ENCODE peak calls at places on chromosome 10, in ten cellular contexts. One of them, this sample, is unnamed.

GRCh38 chr10:84193846-84194423 is 402 bp upstream of the CDHR1 start:
- DNase-seq in lower lobe of right lung: no peak
- DNase-seq in heart right ventricle: no peak
- DNase-seq in fibroblast of villous mesenchyme: peak; percentile 3
- DNase-seq in GM12865: no peak
- DNase-seq in A549: no peak
- DNase-seq in heart left ventricle: no peak
- DNase-seq in AG04450: no peak
- DNase-seq in transverse colon: peak; percentile 5
- DNase-seq in ovary: no peak
- DNase-seq in this sample: no peak

GRCh38 chr10:116960066-116960465 is 44.9 kb downstream of the SHTN1 start:
- DNase-seq in A549: no peak
- DNase-seq in transverse colon: no peak
- DNase-seq in GM12865: no peak
- DNase-seq in heart left ventricle: no peak
- DNase-seq in heart right ventricle: no peak
- DNase-seq in AG04450: no peak
- DNase-seq in fibroblast of villous mesenchyme: no peak
- DNase-seq in ovary: no peak
- DNase-seq in lower lobe of right lung: no peak
- DNase-seq in this sample: no peak

GRCh38 chr10:131668903-131669302 is 231.9 kb upstream of the PPP2R2D start:
- DNase-seq in GM12865: peak; percentile 65
- DNase-seq in heart left ventricle: no peak
- DNase-seq in heart right ventricle: no peak
- DNase-seq in transverse colon: no peak
- DNase-seq in A549: no peak
- DNase-seq in lower lobe of right lung: no peak
- DNase-seq in ovary: no peak
- DNase-seq in AG04450: no peak
- DNase-seq in fibroblast of villous mesenchyme: no peak
- DNase-seq in this sample: no peak

GRCh38 chr10:72171175-72171630 is 44.6 kb upstream of the ANAPC16 start:
- DNase-seq in transverse colon: peak; percentile 66
- DNase-seq in A549: peak; percentile 97
- DNase-seq in fibroblast of villous mesenchyme: peak; percentile 82
- DNase-seq in lower lobe of right lung: peak; percentile 59
- DNase-seq in ovary: no peak
- DNase-seq in heart right ventricle: no peak
- DNase-seq in GM12865: no peak
- DNase-seq in heart left ventricle: no peak
- DNase-seq in AG04450: no peak
- DNase-seq in this sample: no peak

GRCh38 chr10:60970526-60970925 is 26.5 kb upstream of the RHOBTB1 start:
- DNase-seq in ovary: no peak
- DNase-seq in heart right ventricle: no peak
- DNase-seq in fibroblast of villous mesenchyme: no peak
- DNase-seq in AG04450: no peak
- DNase-seq in lower lobe of right lung: no peak
- DNase-seq in A549: no peak
- DNase-seq in transverse colon: no peak
- DNase-seq in heart left ventricle: no peak
- DNase-seq in GM12865: no peak
- DNase-seq in this sample: no peak

GRCh38 chr10:115774721-115775120 is 498.3 kb downstream of the GFRA1 start:
- DNase-seq in lower lobe of right lung: no peak
- DNase-seq in fibroblast of villous mesenchyme: no peak
- DNase-seq in heart right ventricle: no peak
- DNase-seq in GM12865: no peak
- DNase-seq in AG04450: no peak
- DNase-seq in transverse colon: no peak
- DNase-seq in ovary: no peak
- DNase-seq in heart left ventricle: no peak
- DNase-seq in A549: no peak
- DNase-seq in this sample: no peak

GRCh38 chr10:84665883-84666463 is 337.6 kb downstream of the CCSER2 start:
- DNase-seq in ovary: no peak
- DNase-seq in GM12865: peak; percentile 42
- DNase-seq in AG04450: no peak
- DNase-seq in fibroblast of villous mesenchyme: no peak
- DNase-seq in lower lobe of right lung: peak; percentile 85
- DNase-seq in transverse colon: peak; percentile 11
- DNase-seq in heart right ventricle: no peak
- DNase-seq in A549: peak; percentile 20
- DNase-seq in heart left ventricle: no peak
- DNase-seq in this sample: no peak

GRCh38 chr10:6101181-6101580 is 12.3 kb downstream of the RBM17 start:
- DNase-seq in ovary: no peak
- DNase-seq in GM12865: peak; percentile 76
- DNase-seq in lower lobe of right lung: no peak
- DNase-seq in heart right ventricle: no peak
- DNase-seq in A549: no peak
- DNase-seq in AG04450: no peak
- DNase-seq in transverse colon: peak; percentile 55
- DNase-seq in fibroblast of villous mesenchyme: no peak
- DNase-seq in heart left ventricle: no peak
- DNase-seq in this sample: no peak

GRCh38 chr10:54869022-54869421 is 68.0 kb upstream of the PCDH15 start:
- DNase-seq in A549: no peak
- DNase-seq in heart right ventricle: no peak
- DNase-seq in AG04450: no peak
- DNase-seq in lower lobe of right lung: no peak
- DNase-seq in transverse colon: no peak
- DNase-seq in GM12865: no peak
- DNase-seq in fibroblast of villous mesenchyme: no peak
- DNase-seq in heart left ventricle: no peak
- DNase-seq in ovary: no peak
- DNase-seq in this sample: no peak

GRCh38 chr10:47333532-47333931 is 11.3 kb downstream of the GDF2 start:
- DNase-seq in lower lobe of right lung: no peak
- DNase-seq in A549: no peak
- DNase-seq in heart right ventricle: no peak
- DNase-seq in AG04450: no peak
- DNase-seq in heart left ventricle: no peak
- DNase-seq in fibroblast of villous mesenchyme: no peak
- DNase-seq in transverse colon: no peak
- DNase-seq in ovary: no peak
- DNase-seq in GM12865: no peak
- DNase-seq in this sample: no peak

GRCh38 chr10:72740526-72740925 is 48.6 kb downstream of the MCU start:
- DNase-seq in heart left ventricle: peak; percentile 76
- DNase-seq in transverse colon: peak; percentile 24
- DNase-seq in GM12865: no peak
- DNase-seq in A549: peak; percentile 55
- DNase-seq in fibroblast of villous mesenchyme: peak; percentile 47
- DNase-seq in heart right ventricle: peak; percentile 40
- DNase-seq in ovary: no peak
- DNase-seq in AG04450: no peak
- DNase-seq in lower lobe of right lung: no peak
- DNase-seq in this sample: no peak

GRCh38 chr10:76942556-76943416 is 694.8 kb downstream of the KCNMA1 start:
- DNase-seq in lower lobe of right lung: no peak
- DNase-seq in AG04450: no peak
- DNase-seq in GM12865: no peak
- DNase-seq in heart left ventricle: no peak
- DNase-seq in fibroblast of villous mesenchyme: peak; percentile 2
- DNase-seq in ovary: no peak
- DNase-seq in A549: no peak
- DNase-seq in transverse colon: no peak
- DNase-seq in heart right ventricle: no peak
- DNase-seq in this sample: no peak

GRCh38 chr10:75853085-75853484 is 421.7 kb downstream of the LRMDA start:
- DNase-seq in heart right ventricle: no peak
- DNase-seq in heart left ventricle: no peak
- DNase-seq in GM12865: no peak
- DNase-seq in lower lobe of right lung: no peak
- DNase-seq in transverse colon: no peak
- DNase-seq in fibroblast of villous mesenchyme: peak; percentile 10
- DNase-seq in ovary: no peak
- DNase-seq in A549: peak; percentile 12
- DNase-seq in AG04450: no peak
- DNase-seq in this sample: no peak
- TF ChIP-seq CTCF in heart right ventricle: no peak
- TF ChIP-seq CTCF in heart left ventricle: no peak
- TF ChIP-seq CTCF in GM12865: peak; percentile 18
- TF ChIP-seq CTCF in lower lobe of right lung: no peak
- TF ChIP-seq CTCF in transverse colon: peak; percentile 13
- TF ChIP-seq CTCF in fibroblast of villous mesenchyme: peak; percentile 52
- TF ChIP-seq CTCF in ovary: no peak
- TF ChIP-seq CTCF in A549: peak; percentile 10
- TF ChIP-seq CTCF in AG04450: peak; percentile 41
- TF ChIP-seq CTCF in this sample: no peak

GRCh38 chr10:86635402-86635801 is 18.9 kb upstream of the OPN4 start:
- DNase-seq in A549: peak; percentile 28
- DNase-seq in ovary: no peak
- DNase-seq in AG04450: peak; percentile 64
- DNase-seq in lower lobe of right lung: no peak
- DNase-seq in heart right ventricle: no peak
- DNase-seq in fibroblast of villous mesenchyme: peak; percentile 66
- DNase-seq in GM12865: no peak
- DNase-seq in transverse colon: no peak
- DNase-seq in heart left ventricle: no peak
- DNase-seq in this sample: no peak

GRCh38 chr10:86630079-86630478 is 24.3 kb upstream of the OPN4 start:
- DNase-seq in ovary: no peak
- DNase-seq in heart right ventricle: peak; percentile 75
- DNase-seq in lower lobe of right lung: no peak
- DNase-seq in GM12865: no peak
- DNase-seq in A549: no peak
- DNase-seq in heart left ventricle: peak; percentile 64
- DNase-seq in fibroblast of villous mesenchyme: no peak
- DNase-seq in AG04450: no peak
- DNase-seq in transverse colon: no peak
- DNase-seq in this sample: no peak

GRCh38 chr10:86632951-86633350 is 21.4 kb upstream of the OPN4 start:
- DNase-seq in A549: no peak
- DNase-seq in lower lobe of right lung: no peak
- DNase-seq in ovary: no peak
- DNase-seq in fibroblast of villous mesenchyme: no peak
- DNase-seq in AG04450: no peak
- DNase-seq in GM12865: no peak
- DNase-seq in heart right ventricle: no peak
- DNase-seq in heart left ventricle: no peak
- DNase-seq in transverse colon: no peak
- DNase-seq in this sample: no peak

GRCh38 chr10:86632009-86632800 is 22.1 kb upstream of the OPN4 start:
- DNase-seq in heart left ventricle: peak; percentile 49
- DNase-seq in lower lobe of right lung: no peak
- DNase-seq in fibroblast of villous mesenchyme: no peak
- DNase-seq in AG04450: no peak
- DNase-seq in transverse colon: peak; percentile 28
- DNase-seq in A549: no peak
- DNase-seq in heart right ventricle: peak; percentile 27
- DNase-seq in GM12865: no peak
- DNase-seq in ovary: peak; percentile 57
- DNase-seq in this sample: no peak
- TF ChIP-seq CTCF in heart left ventricle: peak; percentile 31
- TF ChIP-seq CTCF in lower lobe of right lung: peak; percentile 20
- TF ChIP-seq CTCF in fibroblast of villous mesenchyme: peak; percentile 29
- TF ChIP-seq CTCF in AG04450: peak; percentile 35
- TF ChIP-seq CTCF in transverse colon: peak; percentile 8
- TF ChIP-seq CTCF in A549: no peak
- TF ChIP-seq CTCF in heart right ventricle: no peak
- TF ChIP-seq CTCF in GM12865: no peak
- TF ChIP-seq CTCF in ovary: no peak
- TF ChIP-seq CTCF in this sample: no peak

DNA sequence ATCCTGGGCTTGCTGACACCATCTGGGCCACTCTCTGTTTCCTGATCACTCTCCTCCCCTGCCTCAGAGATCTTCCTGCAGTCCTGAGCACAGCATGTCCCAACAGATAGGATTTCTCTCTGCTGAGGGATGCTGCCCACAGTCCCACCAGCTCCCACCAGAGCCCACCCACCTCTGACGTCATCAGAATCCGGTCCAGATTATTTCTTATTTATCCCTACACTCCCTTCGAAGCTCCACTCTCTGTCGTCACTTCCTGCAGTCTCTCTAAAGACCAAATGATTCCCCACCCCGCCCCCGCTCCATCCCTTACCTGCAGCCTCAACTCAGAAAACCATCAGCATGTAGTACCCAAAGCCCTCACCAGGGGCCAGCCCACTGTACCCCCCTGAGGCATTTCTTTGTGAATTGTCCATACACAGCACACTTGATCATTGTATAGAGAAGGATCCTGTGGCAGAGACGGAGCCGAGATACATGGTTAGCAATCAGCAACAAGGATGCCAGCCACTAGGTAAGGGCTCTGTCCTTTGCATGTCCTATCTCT is 192.0 kb upstream of the MGMT start:
- DNase-seq in heart right ventricle: no peak
- DNase-seq in lower lobe of right lung: no peak
- DNase-seq in GM12865: no peak
- DNase-seq in AG04450: no peak
- DNase-seq in heart left ventricle: no peak
- DNase-seq in ovary: no peak
- DNase-seq in A549: no peak
- DNase-seq in fibroblast of villous mesenchyme: no peak
- DNase-seq in transverse colon: no peak
- DNase-seq in this sample: no peak
- TF ChIP-seq CTCF in heart right ventricle: no peak
- TF ChIP-seq CTCF in lower lobe of right lung: no peak
- TF ChIP-seq CTCF in GM12865: peak; percentile 11
- TF ChIP-seq CTCF in AG04450: no peak
- TF ChIP-seq CTCF in heart left ventricle: no peak
- TF ChIP-seq CTCF in ovary: no peak
- TF ChIP-seq CTCF in A549: no peak
- TF ChIP-seq CTCF in fibroblast of villous mesenchyme: no peak
- TF ChIP-seq CTCF in transverse colon: no peak
- TF ChIP-seq CTCF in this sample: no peak

GRCh38 chr10:69866688-69867461 is 65.2 kb downstream of the COL13A1 start:
- DNase-seq in A549: no peak
- DNase-seq in heart left ventricle: peak; percentile 48
- DNase-seq in GM12865: no peak
- DNase-seq in ovary: peak; percentile 74
- DNase-seq in transverse colon: peak; percentile 75
- DNase-seq in heart right ventricle: peak; percentile 24
- DNase-seq in AG04450: peak; percentile 38
- DNase-seq in fibroblast of villous mesenchyme: peak; percentile 89
- DNase-seq in lower lobe of right lung: no peak
- DNase-seq in this sample: no peak

GRCh38 chr10:69866246-69866687 is 64.6 kb downstream of the COL13A1 start:
- DNase-seq in GM12865: no peak
- DNase-seq in heart left ventricle: no peak
- DNase-seq in lower lobe of right lung: no peak
- DNase-seq in ovary: no peak
- DNase-seq in heart right ventricle: no peak
- DNase-seq in AG04450: no peak
- DNase-seq in fibroblast of villous mesenchyme: no peak
- DNase-seq in A549: no peak
- DNase-seq in transverse colon: no peak
- DNase-seq in this sample: no peak

GRCh38 chr10:69869291-69869841 is 67.7 kb downstream of the COL13A1 start:
- DNase-seq in transverse colon: peak; percentile 79
- DNase-seq in AG04450: no peak
- DNase-seq in heart right ventricle: no peak
- DNase-seq in fibroblast of villous mesenchyme: peak; percentile 79
- DNase-seq in heart left ventricle: no peak
- DNase-seq in ovary: no peak
- DNase-seq in A549: no peak
- DNase-seq in lower lobe of right lung: no peak
- DNase-seq in GM12865: no peak
- DNase-seq in this sample: no peak

GRCh38 chr10:69868821-69869220 is 67.1 kb downstream of the COL13A1 start:
- DNase-seq in GM12865: no peak
- DNase-seq in transverse colon: no peak
- DNase-seq in lower lobe of right lung: no peak
- DNase-seq in ovary: no peak
- DNase-seq in AG04450: no peak
- DNase-seq in fibroblast of villous mesenchyme: no peak
- DNase-seq in heart left ventricle: no peak
- DNase-seq in A549: no peak
- DNase-seq in heart right ventricle: no peak
- DNase-seq in this sample: no peak

GRCh38 chr10:69867699-69868558 is 66.2 kb downstream of the COL13A1 start:
- DNase-seq in GM12865: no peak
- DNase-seq in heart left ventricle: no peak
- DNase-seq in lower lobe of right lung: no peak
- DNase-seq in ovary: no peak
- DNase-seq in transverse colon: peak; percentile 70
- DNase-seq in heart right ventricle: no peak
- DNase-seq in A549: no peak
- DNase-seq in AG04450: no peak
- DNase-seq in fibroblast of villous mesenchyme: no peak
- DNase-seq in this sample: no peak
- TF ChIP-seq CTCF in GM12865: no peak
- TF ChIP-seq CTCF in heart left ventricle: no peak
- TF ChIP-seq CTCF in lower lobe of right lung: no peak
- TF ChIP-seq CTCF in ovary: no peak
- TF ChIP-seq CTCF in transverse colon: no peak
- TF ChIP-seq CTCF in heart right ventricle: no peak
- TF ChIP-seq CTCF in A549: no peak
- TF ChIP-seq CTCF in AG04450: no peak
- TF ChIP-seq CTCF in fibroblast of villous mesenchyme: no peak
- TF ChIP-seq CTCF in this sample: no peak

This sample was measured in natural killer cell.